ENCODE peak calls at places on chromosomes 13 and 19, in five cellular contexts. O, U, K, H and A are unnamed samples.
A peak's percentile ranks its signal among the peaks of the same experiment; 100 is the strongest.

GRCh38 chr19:4444765-4445741 is 12.5 kb downstream of the UBXN6 start:
- DNase-seq in O (no peak), U (peak; percentile 30), K (no peak), H (no peak), A (no peak)

GRCh38 chr19:2567580-2567979 is 91.7 kb downstream of the GADD45B start:
- DNase-seq in O (no peak), U (peak; percentile 60), K (peak; percentile 67), H (no peak), A (no peak)

GRCh38 chr19:56671613-56671994 is at the start of gene ZNF835:
- DNase-seq in O (no peak), U (peak; percentile 96), K (peak; percentile 95), H (no peak), A (peak; percentile 60)

GRCh38 chr19:32464279-32464678 is 58.7 kb downstream of the DPY19L3 start:
- DNase-seq in O (peak; percentile 10), U (no peak), K (no peak), H (peak; percentile 3), A (no peak)

GRCh38 chr13:111920306-111920931 is 146.5 kb upstream of the SOX1 start:
- DNase-seq in O (no peak), U (no peak), K (no peak), H (no peak), A (no peak)

GRCh38 chr19:50427997-50428425 is 4.7 kb upstream of the MYBPC2 start:
- DNase-seq in O (peak; percentile 69), U (peak; percentile 86), K (peak; percentile 80), H (no peak), A (no peak)

GRCh38 chr13:112065867-112066623 is 904 bp upstream of the SOX1 start:
- DNase-seq in O (no peak), U (no peak), K (no peak), H (no peak), A (no peak)

GRCh38 chr13:50730496-50731171 is 112.9 kb downstream of the DLEU7 start:
- DNase-seq in O (no peak), U (no peak), K (no peak), H (no peak), A (no peak)

GRCh38 chr13:110681868-110682550 is 23.9 kb downstream of the CARS2 start:
- DNase-seq in O (no peak), U (no peak), K (no peak), H (no peak), A (no peak)

GRCh38 chr19:10260141-10260584 is 8.1 kb downstream of the MRPL4 start:
- DNase-seq in O (no peak), U (no peak), K (no peak), H (peak; percentile 23), A (no peak)

GRCh38 chr13:40800559-40800958 is 11.1 kb downstream of the SLC25A15 start:
- DNase-seq in O (no peak), U (no peak), K (no peak), H (no peak), A (no peak)

GRCh38 chr19:11247934-11248333 is 8.5 kb downstream of the ANGPTL8 start:
- DNase-seq in O (no peak), U (no peak), K (no peak), H (no peak), A (no peak)

GRCh38 chr19:10006335-10006708 is 4.0 kb downstream of the COL5A3 start:
- DNase-seq in O (peak; percentile 72), U (peak; percentile 43), K (peak; percentile 70), H (no peak), A (no peak)

GRCh38 chr13:95288899-95289500 is 12.3 kb downstream of the ABCC4 start:
- DNase-seq in O (no peak), U (no peak), K (no peak), H (no peak), A (no peak)

GRCh38 chr19:33278403-33279269 is 23.7 kb downstream of the CEBPA start:
- DNase-seq in O (no peak), U (no peak), K (no peak), H (no peak), A (no peak)

GRCh38 chr19:21439372-21439771 is 42.4 kb downstream of the ZNF493 start:
- DNase-seq in O (no peak), U (no peak), K (no peak), H (no peak), A (no peak)

GRCh38 chr13:51453308-51453958 is 597 bp upstream of the INTS6 start:
- DNase-seq in O (no peak), U (peak; percentile 85), K (peak; percentile 85), H (no peak), A (peak; percentile 47)

GRCh38 chr13:110640591-110641029 is 25.3 kb downstream of the NAXD start:
- DNase-seq in O (peak; percentile 60), U (no peak), K (peak; percentile 56), H (no peak), A (no peak)

GRCh38 chr19:46975918-46976782 is 43.5 kb upstream of the NPAS1 start:
- DNase-seq in O (peak; percentile 93), U (peak; percentile 98), K (peak; percentile 90), H (peak; percentile 3), A (peak; percentile 91)

GRCh38 chr13:20477394-20477793 is 48.3 kb downstream of the CRYL1 start:
- DNase-seq in O (no peak), U (no peak), K (no peak), H (no peak), A (no peak)

GRCh38 chr19:39405930-39406655 is 554 bp upstream of the ZFP36 start:
- DNase-seq in O (no peak), U (peak; percentile 91), K (peak; percentile 89), H (no peak), A (peak; percentile 78)

GRCh38 chr19:19526581-19527370 is 1.9 kb upstream of the YJEFN3 start:
- DNase-seq in O (no peak), U (no peak), K (no peak), H (no peak), A (no peak)

GRCh38 chr13:67932991-67933390 is 702.9 kb upstream of the PCDH9 start:
- DNase-seq in O (no peak), U (no peak), K (no peak), H (no peak), A (no peak)

GRCh38 chr13:43835701-43836100 is 43.8 kb downstream of the CCDC122 start:
- DNase-seq in O (peak; percentile 61), U (no peak), K (no peak), H (no peak), A (no peak)

GRCh38 chr19:2337329-2337707 is 8.8 kb downstream of the SPPL2B start:
- DNase-seq in O (peak; percentile 43), U (peak; percentile 44), K (no peak), H (no peak), A (no peak)

GRCh38 chr13:39575641-39576238 is 27.3 kb downstream of the LHFPL6 start:
- DNase-seq in O (no peak), U (no peak), K (no peak), H (no peak), A (no peak)

GRCh38 chr13:112729408-112729807 is 39.6 kb downstream of the ATP11A start:
- DNase-seq in O (no peak), U (peak; percentile 50), K (peak; percentile 74), H (no peak), A (no peak)

GRCh38 chr19:12782424-12783225 is 7.3 kb upstream of the HOOK2 start:
- DNase-seq in O (peak; percentile 85), U (peak; percentile 91), K (peak; percentile 95), H (no peak), A (no peak)

GRCh38 chr13:33015791-33016323 is 366 bp upstream of the KL start:
- DNase-seq in O (no peak), U (no peak), K (peak; percentile 29), H (no peak), A (no peak)

GRCh38 chr19:1255186-1256161 is 7.1 kb downstream of the MIDN start:
- DNase-seq in O (no peak), U (peak; percentile 50), K (no peak), H (no peak), A (no peak)

GRCh38 chr19:8366121-8366581 is 2.2 kb downstream of the ANGPTL4 start:
- DNase-seq in O (no peak), U (no peak), K (no peak), H (no peak), A (no peak)

GRCh38 chr19:4847190-4847973 is 15.9 kb upstream of the TICAM1 start:
- DNase-seq in O (no peak), U (no peak), K (no peak), H (no peak), A (no peak)

GRCh38 chr19:55454787-55455243 is 6.6 kb downstream of the ISOC2 start:
- DNase-seq in O (peak; percentile 22), U (no peak), K (no peak), H (no peak), A (no peak)

GRCh38 chr13:23799945-23800344 is 89.3 kb downstream of the MIPEP start:
- DNase-seq in O (peak; percentile 38), U (no peak), K (no peak), H (no peak), A (no peak)

GRCh38 chr13:78652651-78653050 is 6.3 kb downstream of the OBI1 start:
- DNase-seq in O (no peak), U (no peak), K (no peak), H (no peak), A (no peak)

GRCh38 chr13:78655007-78655406 is 3.9 kb downstream of the OBI1 start:
- DNase-seq in O (no peak), U (no peak), K (no peak), H (no peak), A (no peak)

GRCh38 chr13:78658630-78659449 is at the start of gene OBI1:
- DNase-seq in O (peak; percentile 89), U (peak; percentile 93), K (peak; percentile 92), H (peak; percentile 74), A (peak; percentile 53)

GRCh38 chr13:78657699-78658629 is 991 bp downstream of the OBI1 start:
- DNase-seq in O (peak; percentile 8), U (no peak), K (no peak), H (no peak), A (no peak)

GRCh38 chr13:78655906-78656305 is 3.0 kb downstream of the OBI1 start:
- DNase-seq in O (no peak), U (no peak), K (no peak), H (no peak), A (no peak)
- TF ChIP-seq CTCF in O (no peak), U (no peak), K (no peak), H (no peak), A (no peak)

GRCh38 chr19:17489392-17490030 is 19.2 kb downstream of the SLC27A1 start:
- DNase-seq in O (no peak), U (no peak), K (no peak), H (no peak), A (no peak)
- TF ChIP-seq CTCF in O (no peak), U (no peak), K (peak; percentile 1), H (no peak), A (no peak)

GRCh38 chr19:45444318-45445041 is 20.8 kb upstream of the ERCC1 start:
- DNase-seq in O (peak; percentile 70), U (peak; percentile 97), K (peak; percentile 96), H (no peak), A (peak; percentile 83)
- TF ChIP-seq CTCF in O (peak; percentile 9), U (no peak), K (no peak), H (no peak), A (no peak)

GRCh38 chr13:36724141-36724540 is 50.3 kb downstream of the SERTM1 start:
- DNase-seq in O (no peak), U (no peak), K (no peak), H (no peak), A (no peak)
- TF ChIP-seq CTCF in O (no peak), U (no peak), K (no peak), H (no peak), A (no peak)

GRCh38 chr19:41089955-41090354 is 1.7 kb downstream of the CYP2A13 start:
- DNase-seq in O (no peak), U (no peak), K (no peak), H (no peak), A (no peak)
- TF ChIP-seq CTCF in O (no peak), U (no peak), K (no peak), H (no peak), A (no peak)

GRCh38 chr13:101202590-101202989 is 213.7 kb downstream of the NALCN start:
- DNase-seq in O (no peak), U (no peak), K (no peak), H (no peak), A (no peak)
- TF ChIP-seq CTCF in O (no peak), U (no peak), K (no peak), H (no peak), A (no peak)